ENCODE peak calls at places on chromosomes 12 and 14, in eight cellular contexts. One of them, this sample, is unnamed.

GRCh38 chr14:35699791-35700444 is 109.2 kb downstream of the RALGAPA1 start:
- DNase-seq in putamen: no peak
- DNase-seq in CD8-positive, alpha-beta T cell: no peak
- DNase-seq in lung: no peak
- DNase-seq in naive thymus-derived CD8-positive, alpha-beta T cell: no peak
- DNase-seq in hypothalamus: no peak
- DNase-seq in left lobe of liver: no peak
- DNase-seq in WTC11: no peak
- DNase-seq in this sample: no peak

GRCh38 chr12:104521731-104522130 is 65.0 kb downstream of the CHST11 start:
- DNase-seq in left lobe of liver: no peak
- DNase-seq in CD8-positive, alpha-beta T cell: no peak
- DNase-seq in lung: no peak
- DNase-seq in naive thymus-derived CD8-positive, alpha-beta T cell: no peak
- DNase-seq in WTC11: no peak
- DNase-seq in hypothalamus: no peak
- DNase-seq in putamen: no peak
- DNase-seq in this sample: no peak

GRCh38 chr14:75315143-75315542 is 36.5 kb downstream of the FOS start:
- DNase-seq in naive thymus-derived CD8-positive, alpha-beta T cell: no peak
- DNase-seq in left lobe of liver: no peak
- DNase-seq in lung: no peak
- DNase-seq in WTC11: no peak
- DNase-seq in putamen: no peak
- DNase-seq in hypothalamus: no peak
- DNase-seq in CD8-positive, alpha-beta T cell: no peak
- DNase-seq in this sample: no peak

GRCh38 chr12:109126781-109127180 is 10.4 kb downstream of the ACACB start:
- DNase-seq in left lobe of liver: no peak
- DNase-seq in naive thymus-derived CD8-positive, alpha-beta T cell: no peak
- DNase-seq in WTC11: no peak
- DNase-seq in hypothalamus: no peak
- DNase-seq in CD8-positive, alpha-beta T cell: no peak
- DNase-seq in putamen: no peak
- DNase-seq in lung: no peak
- DNase-seq in this sample: no peak

GRCh38 chr14:90382491-90383125 is 14.2 kb upstream of the CALM1 start:
- DNase-seq in naive thymus-derived CD8-positive, alpha-beta T cell: peak; percentile 82
- DNase-seq in putamen: peak; percentile 88
- DNase-seq in CD8-positive, alpha-beta T cell: peak; percentile 82
- DNase-seq in hypothalamus: peak; percentile 84
- DNase-seq in lung: peak; percentile 69
- DNase-seq in left lobe of liver: peak; percentile 69
- DNase-seq in WTC11: peak; percentile 49
- DNase-seq in this sample: no peak

GRCh38 chr14:93946506-93947170 is 19.5 kb downstream of the FAM181A start:
- DNase-seq in hypothalamus: no peak
- DNase-seq in WTC11: no peak
- DNase-seq in naive thymus-derived CD8-positive, alpha-beta T cell: no peak
- DNase-seq in putamen: no peak
- DNase-seq in left lobe of liver: no peak
- DNase-seq in CD8-positive, alpha-beta T cell: no peak
- DNase-seq in lung: no peak
- DNase-seq in this sample: no peak

GRCh38 chr14:64706119-64706465 is 1.9 kb downstream of the PLEKHG3 start:
- DNase-seq in CD8-positive, alpha-beta T cell: no peak
- DNase-seq in hypothalamus: no peak
- DNase-seq in naive thymus-derived CD8-positive, alpha-beta T cell: no peak
- DNase-seq in left lobe of liver: no peak
- DNase-seq in lung: no peak
- DNase-seq in WTC11: no peak
- DNase-seq in putamen: no peak
- DNase-seq in this sample: no peak

GRCh38 chr12:51590347-51591019 is 550 bp upstream of the SCN8A start:
- DNase-seq in WTC11: peak; percentile 87
- DNase-seq in lung: no peak
- DNase-seq in CD8-positive, alpha-beta T cell: peak; percentile 77
- DNase-seq in naive thymus-derived CD8-positive, alpha-beta T cell: peak; percentile 80
- DNase-seq in left lobe of liver: peak; percentile 76
- DNase-seq in hypothalamus: peak; percentile 52
- DNase-seq in putamen: peak; percentile 78
- DNase-seq in this sample: peak; percentile 91

GRCh38 chr14:58882577-58883018 is 244.8 kb downstream of the DACT1 start:
- DNase-seq in lung: no peak
- DNase-seq in WTC11: no peak
- DNase-seq in hypothalamus: no peak
- DNase-seq in putamen: no peak
- DNase-seq in left lobe of liver: no peak
- DNase-seq in naive thymus-derived CD8-positive, alpha-beta T cell: no peak
- DNase-seq in CD8-positive, alpha-beta T cell: no peak
- DNase-seq in this sample: no peak

GRCh38 chr12:76866726-76867125 is 12.1 kb downstream of the CSRP2 start:
- DNase-seq in hypothalamus: no peak
- DNase-seq in WTC11: no peak
- DNase-seq in left lobe of liver: no peak
- DNase-seq in putamen: no peak
- DNase-seq in naive thymus-derived CD8-positive, alpha-beta T cell: no peak
- DNase-seq in lung: no peak
- DNase-seq in CD8-positive, alpha-beta T cell: no peak
- DNase-seq in this sample: no peak

GRCh38 chr12:114294303-114294685 is 111.7 kb downstream of the TBX5 start:
- DNase-seq in putamen: no peak
- DNase-seq in left lobe of liver: no peak
- DNase-seq in lung: no peak
- DNase-seq in naive thymus-derived CD8-positive, alpha-beta T cell: no peak
- DNase-seq in CD8-positive, alpha-beta T cell: no peak
- DNase-seq in WTC11: no peak
- DNase-seq in hypothalamus: no peak
- DNase-seq in this sample: no peak

GRCh38 chr12:40693503-40693863 is 1.2 kb downstream of the CNTN1 start:
- DNase-seq in naive thymus-derived CD8-positive, alpha-beta T cell: no peak
- DNase-seq in putamen: peak; percentile 66
- DNase-seq in left lobe of liver: no peak
- DNase-seq in lung: peak; percentile 31
- DNase-seq in WTC11: peak; percentile 69
- DNase-seq in CD8-positive, alpha-beta T cell: no peak
- DNase-seq in hypothalamus: no peak
- DNase-seq in this sample: no peak

GRCh38 chr12:168763-169525 is 45.0 kb downstream of the SLC6A12 start:
- DNase-seq in left lobe of liver: no peak
- DNase-seq in lung: no peak
- DNase-seq in putamen: no peak
- DNase-seq in WTC11: no peak
- DNase-seq in naive thymus-derived CD8-positive, alpha-beta T cell: no peak
- DNase-seq in hypothalamus: no peak
- DNase-seq in CD8-positive, alpha-beta T cell: no peak
- DNase-seq in this sample: no peak

GRCh38 chr12:93568091-93568490 is 4.4 kb upstream of the SOCS2 start:
- DNase-seq in WTC11: no peak
- DNase-seq in hypothalamus: no peak
- DNase-seq in putamen: no peak
- DNase-seq in CD8-positive, alpha-beta T cell: no peak
- DNase-seq in naive thymus-derived CD8-positive, alpha-beta T cell: no peak
- DNase-seq in left lobe of liver: no peak
- DNase-seq in lung: no peak
- DNase-seq in this sample: no peak

GRCh38 chr14:85566603-85567002 is 36.7 kb downstream of the FLRT2 start:
- DNase-seq in naive thymus-derived CD8-positive, alpha-beta T cell: no peak
- DNase-seq in WTC11: no peak
- DNase-seq in CD8-positive, alpha-beta T cell: no peak
- DNase-seq in lung: no peak
- DNase-seq in putamen: no peak
- DNase-seq in hypothalamus: no peak
- DNase-seq in left lobe of liver: no peak
- DNase-seq in this sample: no peak

GRCh38 chr12:94123127-94123526 is 25.2 kb upstream of the PLXNC1 start:
- DNase-seq in left lobe of liver: no peak
- DNase-seq in WTC11: no peak
- DNase-seq in lung: no peak
- DNase-seq in CD8-positive, alpha-beta T cell: no peak
- DNase-seq in naive thymus-derived CD8-positive, alpha-beta T cell: no peak
- DNase-seq in hypothalamus: no peak
- DNase-seq in putamen: no peak
- DNase-seq in this sample: no peak

GRCh38 chr12:69476276-69477017 is 6.3 kb downstream of the FRS2 start:
- DNase-seq in left lobe of liver: no peak
- DNase-seq in CD8-positive, alpha-beta T cell: no peak
- DNase-seq in WTC11: no peak
- DNase-seq in lung: no peak
- DNase-seq in hypothalamus: no peak
- DNase-seq in putamen: peak; percentile 70
- DNase-seq in naive thymus-derived CD8-positive, alpha-beta T cell: no peak
- DNase-seq in this sample: no peak

GRCh38 chr12:2856901-2857495 is at the start of gene TEX52:
- DNase-seq in left lobe of liver: no peak
- DNase-seq in WTC11: peak; percentile 51
- DNase-seq in putamen: no peak
- DNase-seq in CD8-positive, alpha-beta T cell: no peak
- DNase-seq in naive thymus-derived CD8-positive, alpha-beta T cell: no peak
- DNase-seq in lung: no peak
- DNase-seq in hypothalamus: no peak
- DNase-seq in this sample: no peak

GRCh38 chr14:41072776-41073175 is 533.9 kb upstream of the LRFN5 start:
- DNase-seq in left lobe of liver: no peak
- DNase-seq in lung: no peak
- DNase-seq in naive thymus-derived CD8-positive, alpha-beta T cell: no peak
- DNase-seq in WTC11: no peak
- DNase-seq in CD8-positive, alpha-beta T cell: no peak
- DNase-seq in putamen: no peak
- DNase-seq in hypothalamus: no peak
- DNase-seq in this sample: no peak

GRCh38 chr12:26239508-26240328 is 44.3 kb downstream of the SSPN start:
- DNase-seq in putamen: peak; percentile 87
- DNase-seq in naive thymus-derived CD8-positive, alpha-beta T cell: no peak
- DNase-seq in WTC11: no peak
- DNase-seq in hypothalamus: no peak
- DNase-seq in left lobe of liver: no peak
- DNase-seq in CD8-positive, alpha-beta T cell: no peak
- DNase-seq in lung: no peak
- DNase-seq in this sample: no peak

GRCh38 chr12:103901518-103902173 is 28.6 kb upstream of the HSP90B1 start:
- DNase-seq in naive thymus-derived CD8-positive, alpha-beta T cell: peak; percentile 84
- DNase-seq in left lobe of liver: no peak
- DNase-seq in CD8-positive, alpha-beta T cell: peak; percentile 81
- DNase-seq in WTC11: no peak
- DNase-seq in lung: no peak
- DNase-seq in hypothalamus: no peak
- DNase-seq in putamen: no peak
- DNase-seq in this sample: peak; percentile 34

GRCh38 chr14:63343878-63344277 is 25.1 kb upstream of the GPHB5 start:
- DNase-seq in CD8-positive, alpha-beta T cell: no peak
- DNase-seq in lung: no peak
- DNase-seq in putamen: no peak
- DNase-seq in naive thymus-derived CD8-positive, alpha-beta T cell: no peak
- DNase-seq in WTC11: no peak
- DNase-seq in hypothalamus: no peak
- DNase-seq in left lobe of liver: no peak
- DNase-seq in this sample: no peak

GRCh38 chr14:95477411-95478089 is 38.9 kb downstream of the SYNE3 start:
- DNase-seq in hypothalamus: no peak
- DNase-seq in CD8-positive, alpha-beta T cell: no peak
- DNase-seq in left lobe of liver: no peak
- DNase-seq in putamen: no peak
- DNase-seq in naive thymus-derived CD8-positive, alpha-beta T cell: no peak
- DNase-seq in lung: no peak
- DNase-seq in WTC11: no peak
- DNase-seq in this sample: no peak

GRCh38 chr14:61528591-61529021 is 166.7 kb upstream of the HIF1A start:
- DNase-seq in left lobe of liver: no peak
- DNase-seq in WTC11: no peak
- DNase-seq in lung: no peak
- DNase-seq in naive thymus-derived CD8-positive, alpha-beta T cell: no peak
- DNase-seq in CD8-positive, alpha-beta T cell: no peak
- DNase-seq in putamen: no peak
- DNase-seq in hypothalamus: no peak
- DNase-seq in this sample: no peak

GRCh38 chr12:18139989-18140596 is 50.1 kb upstream of the RERGL start:
- DNase-seq in WTC11: no peak
- DNase-seq in left lobe of liver: no peak
- DNase-seq in hypothalamus: no peak
- DNase-seq in lung: no peak
- DNase-seq in putamen: peak; percentile 8
- DNase-seq in naive thymus-derived CD8-positive, alpha-beta T cell: no peak
- DNase-seq in CD8-positive, alpha-beta T cell: no peak
- DNase-seq in this sample: no peak

This sample was measured in osteocyte.